ENCODE peak calls at places on chromosomes 2 and 18, in seven cellular contexts. One of them, this sample, is unnamed.

GRCh38 chr2:37819228-37819627 is 105.9 kb upstream of the RMDN2 start:
- DNase-seq in HL-60: no peak
- DNase-seq in heart right ventricle: no peak
- DNase-seq in endodermal cell: no peak
- DNase-seq in right lobe of liver: no peak
- DNase-seq in dorsolateral prefrontal cortex: no peak
- DNase-seq in brain microvascular endothelial cell: peak
- DNase-seq in this sample: no peak

GRCh38 chr2:144402282-144402681 is 117.6 kb downstream of the ZEB2 start:
- DNase-seq in brain microvascular endothelial cell: no peak
- DNase-seq in right lobe of liver: no peak
- DNase-seq in HL-60: no peak
- DNase-seq in endodermal cell: peak
- DNase-seq in heart right ventricle: peak
- DNase-seq in dorsolateral prefrontal cortex: peak
- DNase-seq in this sample: no peak

GRCh38 chr2:45439788-45440773 is 171.0 kb downstream of the SRBD1 start:
- DNase-seq in dorsolateral prefrontal cortex: no peak
- DNase-seq in brain microvascular endothelial cell: no peak
- DNase-seq in heart right ventricle: no peak
- DNase-seq in HL-60: no peak
- DNase-seq in endodermal cell: no peak
- DNase-seq in right lobe of liver: no peak
- DNase-seq in this sample: no peak

GRCh38 chr18:50619833-50620232 is 59.9 kb downstream of the MAPK4 start:
- DNase-seq in endodermal cell: no peak
- DNase-seq in right lobe of liver: no peak
- DNase-seq in dorsolateral prefrontal cortex: no peak
- DNase-seq in HL-60: no peak
- DNase-seq in brain microvascular endothelial cell: no peak
- DNase-seq in heart right ventricle: no peak
- DNase-seq in this sample: no peak

GRCh38 chr2:64402876-64403275 is 51.1 kb upstream of the LGALSL start:
- DNase-seq in endodermal cell: no peak
- DNase-seq in right lobe of liver: no peak
- DNase-seq in HL-60: no peak
- DNase-seq in brain microvascular endothelial cell: peak
- DNase-seq in heart right ventricle: no peak
- DNase-seq in dorsolateral prefrontal cortex: no peak
- DNase-seq in this sample: no peak

GRCh38 chr18:53070706-53071105 is 730.7 kb downstream of the DCC start:
- DNase-seq in brain microvascular endothelial cell: no peak
- DNase-seq in endodermal cell: no peak
- DNase-seq in heart right ventricle: no peak
- DNase-seq in right lobe of liver: no peak
- DNase-seq in dorsolateral prefrontal cortex: no peak
- DNase-seq in HL-60: no peak
- DNase-seq in this sample: no peak

GRCh38 chr2:200156140-200156858 is 150.2 kb upstream of the SPATS2L start:
- DNase-seq in heart right ventricle: no peak
- DNase-seq in right lobe of liver: peak
- DNase-seq in HL-60: no peak
- DNase-seq in brain microvascular endothelial cell: peak
- DNase-seq in endodermal cell: no peak
- DNase-seq in dorsolateral prefrontal cortex: no peak
- DNase-seq in this sample: peak

GRCh38 chr2:146814971-146815370 is 1029.9 kb upstream of the ACVR2A start:
- DNase-seq in dorsolateral prefrontal cortex: no peak
- DNase-seq in right lobe of liver: no peak
- DNase-seq in endodermal cell: no peak
- DNase-seq in HL-60: no peak
- DNase-seq in brain microvascular endothelial cell: no peak
- DNase-seq in heart right ventricle: no peak
- DNase-seq in this sample: no peak

GRCh38 chr2:36399050-36399449 is 43.5 kb downstream of the CRIM1 start:
- DNase-seq in HL-60: no peak
- DNase-seq in heart right ventricle: no peak
- DNase-seq in dorsolateral prefrontal cortex: no peak
- DNase-seq in brain microvascular endothelial cell: no peak
- DNase-seq in endodermal cell: no peak
- DNase-seq in right lobe of liver: no peak
- DNase-seq in this sample: no peak

GRCh38 chr2:205280630-205281225 is 401.6 kb upstream of the NRP2 start:
- DNase-seq in right lobe of liver: no peak
- DNase-seq in endodermal cell: no peak
- DNase-seq in dorsolateral prefrontal cortex: no peak
- DNase-seq in heart right ventricle: no peak
- DNase-seq in HL-60: no peak
- DNase-seq in brain microvascular endothelial cell: no peak
- DNase-seq in this sample: no peak

GRCh38 chr2:102698369-102699111 is 63.3 kb upstream of the TMEM182 start:
- DNase-seq in heart right ventricle: no peak
- DNase-seq in dorsolateral prefrontal cortex: no peak
- DNase-seq in brain microvascular endothelial cell: no peak
- DNase-seq in endodermal cell: no peak
- DNase-seq in right lobe of liver: peak
- DNase-seq in HL-60: no peak
- DNase-seq in this sample: no peak

DNA sequence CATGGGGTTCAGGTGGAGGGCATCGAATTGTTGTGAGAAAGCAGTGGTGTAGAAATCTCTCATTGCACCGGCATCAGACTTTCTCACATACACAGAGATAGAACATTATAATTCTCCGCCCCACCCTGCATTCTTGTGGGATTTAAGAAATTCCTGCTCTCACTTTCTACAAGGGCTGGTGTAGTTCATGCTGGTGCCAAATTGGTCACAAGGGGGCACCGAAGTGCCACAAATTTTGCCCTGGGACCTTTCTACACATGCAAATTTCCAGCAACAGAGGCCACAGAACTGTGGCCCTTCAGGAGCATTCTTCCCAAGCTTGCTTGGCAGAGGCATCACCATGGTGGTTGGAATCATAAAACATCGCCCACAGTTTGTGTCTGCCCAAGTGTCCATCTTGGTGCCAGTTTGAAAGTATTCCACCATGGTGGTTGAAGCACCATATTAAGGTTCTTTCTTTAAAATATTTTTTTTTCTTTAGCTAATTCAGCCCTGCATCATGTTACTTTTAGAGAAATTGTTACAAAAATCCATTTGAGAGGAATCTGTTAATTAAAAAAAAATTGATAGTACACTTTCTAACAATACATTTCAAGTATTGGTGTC is 521.2 kb upstream of the FANCL start:
- DNase-seq in brain microvascular endothelial cell: peak
- DNase-seq in HL-60: no peak
- DNase-seq in right lobe of liver: peak
- DNase-seq in heart right ventricle: peak
- DNase-seq in dorsolateral prefrontal cortex: peak
- DNase-seq in endodermal cell: peak
- DNase-seq in this sample: no peak
- TF ChIP-seq CTCF in brain microvascular endothelial cell: peak
- TF ChIP-seq CTCF in HL-60: peak
- TF ChIP-seq CTCF in right lobe of liver: peak
- TF ChIP-seq CTCF in heart right ventricle: no peak
- TF ChIP-seq CTCF in dorsolateral prefrontal cortex: peak
- TF ChIP-seq CTCF in endodermal cell: peak
- TF ChIP-seq CTCF in this sample: peak

GRCh38 chr2:429142-429541 is 141.3 kb upstream of the ALKAL2 start:
- DNase-seq in endodermal cell: no peak
- DNase-seq in HL-60: no peak
- DNase-seq in dorsolateral prefrontal cortex: no peak
- DNase-seq in heart right ventricle: no peak
- DNase-seq in brain microvascular endothelial cell: no peak
- DNase-seq in right lobe of liver: no peak
- DNase-seq in this sample: no peak

GRCh38 chr2:433216-433615 is 145.3 kb upstream of the ALKAL2 start:
- DNase-seq in HL-60: no peak
- DNase-seq in heart right ventricle: no peak
- DNase-seq in dorsolateral prefrontal cortex: no peak
- DNase-seq in brain microvascular endothelial cell: no peak
- DNase-seq in endodermal cell: peak
- DNase-seq in right lobe of liver: no peak
- DNase-seq in this sample: no peak

GRCh38 chr2:428591-428990 is 140.7 kb upstream of the ALKAL2 start:
- DNase-seq in endodermal cell: no peak
- DNase-seq in right lobe of liver: no peak
- DNase-seq in heart right ventricle: no peak
- DNase-seq in brain microvascular endothelial cell: no peak
- DNase-seq in HL-60: no peak
- DNase-seq in dorsolateral prefrontal cortex: no peak
- DNase-seq in this sample: no peak

GRCh38 chr2:430280-431040 is 142.6 kb upstream of the ALKAL2 start:
- DNase-seq in endodermal cell: no peak
- DNase-seq in dorsolateral prefrontal cortex: no peak
- DNase-seq in right lobe of liver: no peak
- DNase-seq in brain microvascular endothelial cell: no peak
- DNase-seq in HL-60: no peak
- DNase-seq in heart right ventricle: no peak
- DNase-seq in this sample: no peak

DNA sequence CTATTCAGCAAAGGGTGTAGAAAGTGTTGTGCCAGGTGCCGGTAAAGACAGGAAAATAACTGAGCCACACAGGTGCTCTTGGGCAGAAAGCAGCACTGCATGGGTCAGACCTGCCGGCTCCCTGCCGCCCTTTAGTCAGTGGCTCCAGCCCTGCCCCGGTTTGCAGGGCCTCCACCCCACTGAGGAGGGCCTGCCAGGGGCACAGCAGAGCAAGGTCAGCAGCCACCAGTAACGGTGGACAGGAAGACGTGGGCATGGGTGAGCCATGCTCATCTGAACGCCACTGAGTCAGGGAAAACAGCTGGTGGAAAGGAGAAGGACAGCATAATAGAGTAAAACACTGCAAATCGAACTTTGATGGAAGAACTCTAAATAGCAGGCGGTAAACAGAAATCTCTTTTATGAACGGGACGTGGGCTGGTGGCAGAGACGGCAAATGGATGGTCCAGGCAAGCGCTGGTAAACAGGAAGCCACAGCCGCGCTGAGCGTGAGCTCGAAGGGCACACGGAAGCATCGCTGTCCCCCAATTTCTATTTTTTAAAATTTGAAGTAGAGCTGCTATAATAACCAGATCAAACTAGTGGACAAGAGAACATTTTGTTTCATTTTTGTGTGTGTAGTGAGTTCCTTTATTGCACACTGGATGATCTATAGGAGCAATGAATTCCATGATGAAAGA is 141.8 kb upstream of the ALKAL2 start:
- DNase-seq in dorsolateral prefrontal cortex: no peak
- DNase-seq in right lobe of liver: no peak
- DNase-seq in HL-60: no peak
- DNase-seq in heart right ventricle: no peak
- DNase-seq in endodermal cell: no peak
- DNase-seq in brain microvascular endothelial cell: no peak
- DNase-seq in this sample: no peak
- H3K27ac ChIP-seq in dorsolateral prefrontal cortex: no peak
- H3K27ac ChIP-seq in right lobe of liver: no peak
- H3K27ac ChIP-seq in HL-60: no peak
- H3K27ac ChIP-seq in heart right ventricle: no peak
- H3K27ac ChIP-seq in endodermal cell: no peak
- H3K27ac ChIP-seq in brain microvascular endothelial cell: no peak
- H3K27ac ChIP-seq in this sample: no peak

DNA sequence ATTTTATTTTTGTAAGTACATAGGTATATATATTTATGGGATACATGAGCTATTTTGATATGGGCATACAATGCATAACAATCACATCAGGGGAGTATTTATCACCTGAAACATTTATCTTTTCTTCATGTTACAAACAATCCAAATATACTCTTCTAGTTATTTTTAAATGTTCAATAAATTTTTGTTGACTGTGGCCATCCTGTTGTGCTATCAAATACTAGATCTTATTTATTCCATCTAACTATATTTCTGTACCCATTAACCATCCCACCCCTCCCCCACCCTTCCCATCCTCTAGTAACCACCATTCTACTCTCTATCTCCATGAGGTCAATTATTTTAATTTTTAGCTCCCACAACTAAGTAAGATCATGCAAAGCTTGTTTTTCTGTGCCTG is 157.0 kb downstream of the CD226 start:
- DNase-seq in heart right ventricle: no peak
- DNase-seq in dorsolateral prefrontal cortex: no peak
- DNase-seq in endodermal cell: no peak
- DNase-seq in HL-60: no peak
- DNase-seq in right lobe of liver: no peak
- DNase-seq in brain microvascular endothelial cell: no peak
- DNase-seq in this sample: no peak
- TF ChIP-seq CTCF in heart right ventricle: no peak
- TF ChIP-seq CTCF in dorsolateral prefrontal cortex: no peak
- TF ChIP-seq CTCF in endodermal cell: no peak
- TF ChIP-seq CTCF in HL-60: no peak
- TF ChIP-seq CTCF in right lobe of liver: no peak
- TF ChIP-seq CTCF in brain microvascular endothelial cell: no peak
- TF ChIP-seq CTCF in this sample: no peak

GRCh38 chr2:2332381-2332780 is 1.3 kb upstream of the MYT1L start:
- DNase-seq in HL-60: no peak
- DNase-seq in right lobe of liver: no peak
- DNase-seq in heart right ventricle: no peak
- DNase-seq in dorsolateral prefrontal cortex: no peak
- DNase-seq in brain microvascular endothelial cell: no peak
- DNase-seq in endodermal cell: no peak
- DNase-seq in this sample: no peak
- H3K27ac ChIP-seq in HL-60: no peak
- H3K27ac ChIP-seq in right lobe of liver: no peak
- H3K27ac ChIP-seq in heart right ventricle: no peak
- H3K27ac ChIP-seq in dorsolateral prefrontal cortex: peak
- H3K27ac ChIP-seq in brain microvascular endothelial cell: no peak
- H3K27ac ChIP-seq in endodermal cell: peak
- H3K27ac ChIP-seq in this sample: no peak

DNA sequence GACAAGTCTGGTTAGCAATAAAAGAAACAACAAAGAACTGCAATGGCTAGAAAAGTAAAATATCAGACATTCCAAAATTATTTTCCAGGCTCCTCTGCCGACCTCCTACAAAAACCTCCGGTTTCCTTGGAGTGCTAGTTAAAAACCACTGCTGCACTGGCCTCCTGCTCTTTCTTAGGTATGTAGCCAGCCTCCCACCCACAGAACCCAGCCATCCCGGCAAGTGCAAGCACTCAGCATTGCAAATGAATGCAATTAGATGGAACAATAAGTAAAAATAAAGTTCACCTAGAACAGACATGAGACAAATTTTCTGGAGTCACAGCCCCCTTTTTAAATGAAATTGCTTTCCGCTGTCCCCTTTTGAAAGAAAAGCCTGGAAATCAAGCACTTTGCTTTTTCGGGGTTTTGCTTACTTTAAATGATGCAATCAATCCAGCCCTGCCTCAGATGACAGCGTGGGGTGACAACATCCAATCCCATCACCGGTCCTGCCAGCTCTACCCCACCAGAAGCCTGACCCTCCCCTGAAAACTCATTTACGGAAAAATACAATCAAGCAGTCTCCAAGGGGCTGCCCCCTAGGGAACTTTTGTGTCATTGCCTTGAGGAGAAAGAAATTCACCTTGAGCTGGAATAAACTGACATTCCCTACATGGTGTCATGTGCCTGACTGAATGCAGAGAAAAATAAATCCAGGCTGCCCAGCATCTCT is 199.8 kb downstream of the EPHA4 start:
- DNase-seq in dorsolateral prefrontal cortex: no peak
- DNase-seq in right lobe of liver: no peak
- DNase-seq in heart right ventricle: no peak
- DNase-seq in HL-60: no peak
- DNase-seq in endodermal cell: peak
- DNase-seq in brain microvascular endothelial cell: no peak
- DNase-seq in this sample: no peak
- TF ChIP-seq CTCF in dorsolateral prefrontal cortex: no peak
- TF ChIP-seq CTCF in right lobe of liver: no peak
- TF ChIP-seq CTCF in heart right ventricle: no peak
- TF ChIP-seq CTCF in HL-60: no peak
- TF ChIP-seq CTCF in endodermal cell: peak
- TF ChIP-seq CTCF in brain microvascular endothelial cell: peak
- TF ChIP-seq CTCF in this sample: no peak

GRCh38 chr2:18976112-18976961 is 382.1 kb downstream of the OSR1 start:
- DNase-seq in brain microvascular endothelial cell: peak
- DNase-seq in heart right ventricle: no peak
- DNase-seq in dorsolateral prefrontal cortex: no peak
- DNase-seq in right lobe of liver: no peak
- DNase-seq in endodermal cell: no peak
- DNase-seq in HL-60: no peak
- DNase-seq in this sample: no peak
- H3K27ac ChIP-seq in brain microvascular endothelial cell: peak
- H3K27ac ChIP-seq in heart right ventricle: peak
- H3K27ac ChIP-seq in dorsolateral prefrontal cortex: no peak
- H3K27ac ChIP-seq in right lobe of liver: no peak
- H3K27ac ChIP-seq in endodermal cell: no peak
- H3K27ac ChIP-seq in HL-60: no peak
- H3K27ac ChIP-seq in this sample: peak

This sample was measured in tibial nerve.